ENCODE peak calls at places on chromosomes 11 and 22, in four cellular contexts. One of them, this sample, is unnamed.

GRCh38 chr11:70582886-70583641 is 184.7 kb downstream of the CTTN start:
- DNase-seq in Calu3: no peak
- DNase-seq in neural progenitor cell: no peak
- DNase-seq in dorsolateral prefrontal cortex: peak
- DNase-seq in this sample: no peak

GRCh38 chr11:41116970-41117369 is 342.5 kb downstream of the LRRC4C start:
- DNase-seq in Calu3: no peak
- DNase-seq in neural progenitor cell: no peak
- DNase-seq in dorsolateral prefrontal cortex: no peak
- DNase-seq in this sample: no peak

GRCh38 chr11:117950320-117950719 is 21.1 kb upstream of the TMPRSS13 start:
- DNase-seq in Calu3: no peak
- DNase-seq in neural progenitor cell: no peak
- DNase-seq in dorsolateral prefrontal cortex: no peak
- DNase-seq in this sample: no peak

GRCh38 chr11:109247071-109247470 is 174.9 kb upstream of the C11orf87 start:
- DNase-seq in Calu3: no peak
- DNase-seq in neural progenitor cell: no peak
- DNase-seq in dorsolateral prefrontal cortex: no peak
- DNase-seq in this sample: no peak

GRCh38 chr22:49953027-49953679 is 7.4 kb upstream of the PIM3 start:
- DNase-seq in Calu3: peak
- DNase-seq in neural progenitor cell: no peak
- DNase-seq in dorsolateral prefrontal cortex: no peak
- DNase-seq in this sample: no peak

GRCh38 chr22:36586250-36586649 is 57.3 kb upstream of the EIF3D start:
- DNase-seq in Calu3: no peak
- DNase-seq in neural progenitor cell: no peak
- DNase-seq in dorsolateral prefrontal cortex: no peak
- DNase-seq in this sample: no peak

GRCh38 chr11:17978553-17979287 is 34.1 kb downstream of the SERGEF start:
- DNase-seq in Calu3: peak
- DNase-seq in neural progenitor cell: peak
- DNase-seq in dorsolateral prefrontal cortex: peak
- DNase-seq in this sample: peak

GRCh38 chr11:132610216-132610615 is 922.1 kb downstream of the OPCML start:
- DNase-seq in Calu3: no peak
- DNase-seq in neural progenitor cell: no peak
- DNase-seq in dorsolateral prefrontal cortex: no peak
- DNase-seq in this sample: no peak

GRCh38 chr11:72624496-72625201 is 49.6 kb downstream of the PDE2A start:
- DNase-seq in Calu3: no peak
- DNase-seq in neural progenitor cell: no peak
- DNase-seq in dorsolateral prefrontal cortex: no peak
- DNase-seq in this sample: peak

GRCh38 chr11:74319139-74319538 is 7.7 kb upstream of the P4HA3 start:
- DNase-seq in Calu3: no peak
- DNase-seq in neural progenitor cell: no peak
- DNase-seq in dorsolateral prefrontal cortex: no peak
- DNase-seq in this sample: no peak

GRCh38 chr11:111283945-111284481 is 14.3 kb upstream of the POU2AF3 start:
- DNase-seq in Calu3: peak
- DNase-seq in neural progenitor cell: no peak
- DNase-seq in dorsolateral prefrontal cortex: no peak
- DNase-seq in this sample: no peak

GRCh38 chr11:17171916-17172315 is 35.9 kb downstream of the PIK3C2A start:
- DNase-seq in Calu3: no peak
- DNase-seq in neural progenitor cell: no peak
- DNase-seq in dorsolateral prefrontal cortex: no peak
- DNase-seq in this sample: no peak

GRCh38 chr22:28710889-28711285 is 30.7 kb downstream of the CHEK2 start:
- DNase-seq in Calu3: no peak
- DNase-seq in neural progenitor cell: no peak
- DNase-seq in dorsolateral prefrontal cortex: no peak
- DNase-seq in this sample: no peak

GRCh38 chr22:49321477-49322055 is 506.1 kb downstream of the BRD1 start:
- DNase-seq in Calu3: no peak
- DNase-seq in neural progenitor cell: no peak
- DNase-seq in dorsolateral prefrontal cortex: peak
- DNase-seq in this sample: no peak

GRCh38 chr11:1561955-1562354 is 10.1 kb downstream of the DUSP8 start:
- DNase-seq in Calu3: no peak
- DNase-seq in neural progenitor cell: no peak
- DNase-seq in dorsolateral prefrontal cortex: no peak
- DNase-seq in this sample: no peak

GRCh38 chr11:115699733-115700132 is 195.5 kb upstream of the CADM1 start:
- DNase-seq in Calu3: no peak
- DNase-seq in neural progenitor cell: no peak
- DNase-seq in dorsolateral prefrontal cortex: no peak
- DNase-seq in this sample: no peak

GRCh38 chr11:12287009-12287373 is 90.4 kb upstream of the PARVA start:
- DNase-seq in Calu3: peak
- DNase-seq in neural progenitor cell: no peak
- DNase-seq in dorsolateral prefrontal cortex: no peak
- DNase-seq in this sample: no peak

GRCh38 chr22:19943665-19944026 is 2.0 kb upstream of the TXNRD2 start:
- DNase-seq in Calu3: no peak
- DNase-seq in neural progenitor cell: no peak
- DNase-seq in dorsolateral prefrontal cortex: no peak
- DNase-seq in this sample: no peak

GRCh38 chr22:42468841-42469240 is 36.6 kb upstream of the NFAM1 start:
- DNase-seq in Calu3: no peak
- DNase-seq in neural progenitor cell: no peak
- DNase-seq in dorsolateral prefrontal cortex: no peak
- DNase-seq in this sample: no peak

GRCh38 chr22:30978304-30978962 is 9.4 kb downstream of the TUG1 start:
- DNase-seq in Calu3: no peak
- DNase-seq in neural progenitor cell: no peak
- DNase-seq in dorsolateral prefrontal cortex: no peak
- DNase-seq in this sample: no peak

GRCh38 chr11:87359401-87359800 is 321.7 kb downstream of the TMEM135 start:
- DNase-seq in Calu3: no peak
- DNase-seq in neural progenitor cell: no peak
- DNase-seq in dorsolateral prefrontal cortex: no peak
- DNase-seq in this sample: no peak

GRCh38 chr22:42816339-42816738 is 40.7 kb downstream of the ARFGAP3 start:
- DNase-seq in Calu3: no peak
- DNase-seq in neural progenitor cell: no peak
- DNase-seq in dorsolateral prefrontal cortex: no peak
- DNase-seq in this sample: no peak

GRCh38 chr11:28107331-28107725 is 628 bp downstream of the KIF18A start:
- DNase-seq in Calu3: no peak
- DNase-seq in neural progenitor cell: peak
- DNase-seq in dorsolateral prefrontal cortex: no peak
- DNase-seq in this sample: peak

GRCh38 chr11:133134561-133135173 is 397.6 kb downstream of the OPCML start:
- DNase-seq in Calu3: peak
- DNase-seq in neural progenitor cell: peak
- DNase-seq in dorsolateral prefrontal cortex: peak
- DNase-seq in this sample: peak

GRCh38 chr22:49587421-49587820 is 240.3 kb downstream of the BRD1 start:
- DNase-seq in Calu3: no peak
- DNase-seq in neural progenitor cell: no peak
- DNase-seq in dorsolateral prefrontal cortex: peak
- DNase-seq in this sample: no peak

GRCh38 chr11:88709567-88709966 is 356.2 kb downstream of the GRM5 start:
- DNase-seq in Calu3: peak
- DNase-seq in neural progenitor cell: no peak
- DNase-seq in dorsolateral prefrontal cortex: peak
- DNase-seq in this sample: no peak

GRCh38 chr22:36235585-36235984 is 3.7 kb downstream of the APOL2 start:
- DNase-seq in Calu3: no peak
- DNase-seq in neural progenitor cell: no peak
- DNase-seq in dorsolateral prefrontal cortex: no peak
- DNase-seq in this sample: no peak

GRCh38 chr22:22060200-22061084 is 77.9 kb upstream of the TOP3B start:
- DNase-seq in Calu3: peak
- DNase-seq in neural progenitor cell: peak
- DNase-seq in dorsolateral prefrontal cortex: peak
- DNase-seq in this sample: peak

GRCh38 chr11:134518616-134519389 is 106.8 kb upstream of the B3GAT1 start:
- DNase-seq in Calu3: no peak
- DNase-seq in neural progenitor cell: no peak
- DNase-seq in dorsolateral prefrontal cortex: peak
- DNase-seq in this sample: no peak

GRCh38 chr22:22927888-22928665 is 40.5 kb downstream of the IGLL5 start:
- DNase-seq in Calu3: no peak
- DNase-seq in neural progenitor cell: no peak
- DNase-seq in dorsolateral prefrontal cortex: no peak
- DNase-seq in this sample: no peak

GRCh38 chr11:14454861-14455632 is 44.6 kb downstream of the COPB1 start:
- DNase-seq in Calu3: no peak
- DNase-seq in neural progenitor cell: peak
- DNase-seq in dorsolateral prefrontal cortex: no peak
- DNase-seq in this sample: no peak

GRCh38 chr11:70527429-70528045 is 129.2 kb downstream of the CTTN start:
- DNase-seq in Calu3: no peak
- DNase-seq in neural progenitor cell: no peak
- DNase-seq in dorsolateral prefrontal cortex: no peak
- DNase-seq in this sample: no peak

GRCh38 chr11:126277322-126277721 is 5.6 kb upstream of the TIRAP start:
- DNase-seq in Calu3: no peak
- DNase-seq in neural progenitor cell: no peak
- DNase-seq in dorsolateral prefrontal cortex: no peak
- DNase-seq in this sample: no peak

GRCh38 chr11:123316003-123316402 is 114.1 kb upstream of the GRAMD1B start:
- DNase-seq in Calu3: no peak
- DNase-seq in neural progenitor cell: no peak
- DNase-seq in dorsolateral prefrontal cortex: no peak
- DNase-seq in this sample: no peak

DNA sequence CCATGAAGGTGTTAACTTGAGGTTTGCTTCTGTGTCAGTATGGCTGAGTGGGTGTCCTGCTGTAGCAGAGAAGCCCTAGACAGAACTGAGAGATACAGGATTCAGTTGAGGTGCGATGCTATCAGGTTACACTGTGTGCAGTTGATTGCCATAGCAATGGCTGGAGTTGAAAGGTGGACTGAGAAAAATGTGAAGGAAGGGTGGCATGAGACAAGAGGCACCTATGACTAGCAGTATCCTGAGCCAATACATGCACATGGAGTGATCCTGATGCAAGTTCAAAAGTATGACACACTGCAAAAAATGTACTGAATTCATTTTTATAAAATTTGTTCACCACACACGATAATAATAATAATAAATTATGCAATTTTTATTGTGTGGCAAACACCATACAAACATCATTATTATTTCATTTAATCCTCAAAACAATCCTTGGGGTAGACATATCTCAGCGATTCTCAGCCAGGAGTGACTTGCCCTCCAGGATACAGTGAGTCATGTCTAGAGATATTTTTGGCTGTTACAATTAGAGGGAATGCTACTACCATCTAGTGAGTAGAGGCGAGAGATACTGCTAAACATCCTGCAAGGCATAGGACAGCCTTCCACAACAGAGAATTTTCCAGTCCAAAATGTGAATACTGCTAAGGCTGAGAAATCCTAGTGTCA is 3.9 kb upstream of the PIWIL4 start:
- DNase-seq in Calu3: no peak
- DNase-seq in neural progenitor cell: no peak
- DNase-seq in dorsolateral prefrontal cortex: no peak
- DNase-seq in this sample: no peak
- TF ChIP-seq CTCF in Calu3: no peak
- TF ChIP-seq CTCF in neural progenitor cell: no peak
- TF ChIP-seq CTCF in dorsolateral prefrontal cortex: no peak
- TF ChIP-seq CTCF in this sample: no peak

DNA sequence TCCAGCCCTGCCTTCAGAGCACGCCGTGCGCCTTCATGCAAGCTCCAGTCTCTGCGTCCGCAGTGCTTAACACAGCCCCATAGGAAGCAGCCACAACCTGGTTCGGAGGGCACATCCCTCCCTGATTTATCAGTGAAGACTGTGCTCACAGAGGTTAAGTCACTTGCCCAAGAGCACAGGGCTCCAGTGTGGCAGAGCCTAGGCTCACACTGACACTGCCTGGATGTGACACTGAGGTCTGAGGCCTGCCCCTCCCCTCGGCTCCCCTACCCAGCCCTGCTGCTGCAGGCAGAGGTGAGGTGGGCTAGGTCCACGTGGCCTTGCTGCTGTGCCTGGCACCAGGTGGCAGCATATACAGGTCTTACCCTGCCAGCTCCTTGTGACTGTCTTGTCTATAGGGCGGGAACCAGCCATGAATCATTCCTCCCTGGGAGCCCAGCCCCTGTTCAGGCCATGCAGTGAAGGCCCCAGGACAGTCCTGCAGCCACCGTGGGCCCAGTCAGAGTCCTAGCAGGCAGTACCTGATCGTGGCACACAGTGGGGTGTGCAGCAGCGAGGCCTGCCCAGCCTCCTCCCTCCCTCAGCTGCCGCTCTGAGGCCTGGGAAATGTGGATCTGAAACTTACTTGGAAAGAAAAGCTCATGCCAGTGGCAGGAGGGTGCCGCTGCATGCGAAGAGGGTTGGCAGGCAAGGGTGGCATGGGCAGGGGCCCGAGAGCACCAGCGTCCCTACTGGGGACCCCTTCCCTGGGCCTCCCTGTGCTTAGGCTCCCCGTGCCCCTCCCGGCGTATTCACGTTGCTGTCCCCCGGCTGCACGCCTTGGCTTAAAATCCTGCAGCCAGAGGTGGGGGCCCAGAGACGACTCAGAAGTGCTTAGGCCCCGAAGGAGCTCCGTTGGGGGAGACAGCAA is 1.2 kb upstream of the CERK start:
- DNase-seq in Calu3: peak
- DNase-seq in neural progenitor cell: peak
- DNase-seq in dorsolateral prefrontal cortex: peak
- DNase-seq in this sample: no peak
- TF ChIP-seq CTCF in Calu3: peak
- TF ChIP-seq CTCF in neural progenitor cell: no peak
- TF ChIP-seq CTCF in dorsolateral prefrontal cortex: no peak
- TF ChIP-seq CTCF in this sample: no peak

GRCh38 chr11:65722261-65722660 is 1.7 kb upstream of the RNASEH2C start:
- DNase-seq in Calu3: no peak
- DNase-seq in neural progenitor cell: no peak
- DNase-seq in dorsolateral prefrontal cortex: no peak
- DNase-seq in this sample: no peak

GRCh38 chr11:65727865-65728264 is 7.3 kb upstream of the RNASEH2C start:
- DNase-seq in Calu3: no peak
- DNase-seq in neural progenitor cell: no peak
- DNase-seq in dorsolateral prefrontal cortex: no peak
- DNase-seq in this sample: no peak

DNA sequence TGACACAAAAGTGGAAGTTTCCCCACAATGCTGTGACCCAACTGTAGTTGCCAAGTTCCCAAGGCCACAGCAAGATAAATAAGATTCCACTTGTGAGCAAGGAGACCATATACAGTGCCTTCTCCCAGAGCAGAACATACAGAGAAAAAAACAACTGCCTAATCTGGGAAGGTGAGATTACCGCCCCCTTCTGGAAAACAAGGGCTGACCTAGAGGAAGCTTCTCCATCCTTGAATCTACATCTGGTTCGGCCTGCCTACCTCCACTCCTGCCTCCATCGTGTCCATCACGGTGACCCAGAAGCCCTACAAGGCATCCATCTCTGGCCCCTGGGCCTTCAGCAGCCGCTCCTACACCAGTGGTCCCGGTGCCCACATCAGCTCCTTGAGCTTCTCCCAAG is 6.1 kb upstream of the RNASEH2C start:
- DNase-seq in Calu3: no peak
- DNase-seq in neural progenitor cell: no peak
- DNase-seq in dorsolateral prefrontal cortex: no peak
- DNase-seq in this sample: no peak
- TF ChIP-seq CTCF in Calu3: no peak
- TF ChIP-seq CTCF in neural progenitor cell: peak
- TF ChIP-seq CTCF in dorsolateral prefrontal cortex: no peak
- TF ChIP-seq CTCF in this sample: no peak

GRCh38 chr11:8087185-8087584 is 6.2 kb downstream of the TUB start:
- DNase-seq in Calu3: no peak
- DNase-seq in neural progenitor cell: peak
- DNase-seq in dorsolateral prefrontal cortex: no peak
- DNase-seq in this sample: peak
- TF ChIP-seq CTCF in Calu3: no peak
- TF ChIP-seq CTCF in neural progenitor cell: peak
- TF ChIP-seq CTCF in dorsolateral prefrontal cortex: peak
- TF ChIP-seq CTCF in this sample: peak

This sample was measured in endothelial cell.